ENCODE peak calls at places on chromosomes 2 and 18, in five cellular contexts. I, D, B, H and L are unnamed samples.

GRCh38 chr2:96556441-96557330 is 20.1 kb downstream of the ARID5A start:
- DNase-seq in I (peak; percentile 97), D (no peak), B (no peak), H (peak; percentile 87), L (no peak)

GRCh38 chr2:189698020-189698887 is 23.8 kb downstream of the ANKAR start:
- DNase-seq in I (peak; percentile 41), B (no peak), H (peak; percentile 48), D (peak; percentile 32), L (no peak)

GRCh38 chr18:29012364-29012763 is 835.4 kb upstream of the CDH2 start:
- DNase-seq in H (no peak), I (no peak), B (no peak), D (no peak), L (no peak)

GRCh38 chr18:59907172-59907571 is 7.4 kb downstream of the PMAIP1 start:
- DNase-seq in B (no peak), I (no peak), D (no peak), H (no peak), L (no peak)

GRCh38 chr2:187542123-187542522 is 12.1 kb downstream of the TFPI start:
- DNase-seq in I (no peak), D (no peak), H (no peak), B (no peak), L (no peak)

GRCh38 chr2:70467831-70468810 is 85.5 kb downstream of the TGFA start:
- DNase-seq in I (no peak), D (no peak), B (no peak), H (no peak), L (no peak)

GRCh38 chr2:223488814-223489213 is 113.3 kb downstream of the SCG2 start:
- DNase-seq in H (peak; percentile 70), I (no peak), D (no peak), B (no peak), L (no peak)

GRCh38 chr2:242075163-242075562 is 205.6 kb downstream of the RTP5 start:
- DNase-seq in D (no peak), I (peak; percentile 43), B (no peak), H (peak; percentile 28), L (no peak)

GRCh38 chr2:177604291-177605065 is 211.9 kb downstream of the AGPS start:
- DNase-seq in I (peak; percentile 53), H (peak; percentile 71), B (no peak), D (peak; percentile 28), L (no peak)

GRCh38 chr2:71597749-71598148 is 144.4 kb downstream of the DYSF start:
- DNase-seq in D (no peak), I (no peak), B (no peak), H (no peak), L (no peak)

GRCh38 chr2:205800804-205801203 is 118.5 kb downstream of the NRP2 start:
- DNase-seq in B (no peak), H (peak; percentile 99), D (peak; percentile 92), I (no peak), L (no peak)

GRCh38 chr18:374735-375168 is 106.9 kb upstream of the THOC1 start:
- DNase-seq in H (no peak), D (no peak), B (peak; percentile 18), I (no peak), L (no peak)

GRCh38 chr2:187081409-187081808 is 232.4 kb upstream of the ZSWIM2 start:
- DNase-seq in H (no peak), D (no peak), I (no peak), B (no peak), L (no peak)

GRCh38 chr2:38465789-38466127 is 88.7 kb upstream of the ATL2 start:
- DNase-seq in D (no peak), I (peak; percentile 54), H (peak; percentile 21), B (no peak), L (no peak)

GRCh38 chr2:183179156-183179555 is 54.9 kb downstream of the NUP35 start:
- DNase-seq in D (no peak), I (no peak), H (peak; percentile 45), B (no peak), L (no peak)

GRCh38 chr2:223870840-223871618 is 33.6 kb upstream of the AP1S3 start:
- DNase-seq in D (no peak), I (no peak), H (no peak), B (no peak), L (no peak)

GRCh38 chr2:193294371-193294770 is 1099.6 kb upstream of the TMEFF2 start:
- DNase-seq in D (no peak), H (no peak), B (no peak), I (no peak), L (no peak)

GRCh38 chr2:6828299-6828584 is 37.5 kb downstream of the CMPK2 start:
- DNase-seq in D (no peak), B (no peak), H (peak; percentile 54), I (peak; percentile 16), L (no peak)

GRCh38 chr2:218679119-218679518 is 7.2 kb downstream of the STK36 start:
- DNase-seq in I (no peak), H (peak; percentile 32), D (no peak), B (no peak), L (no peak)

GRCh38 chr2:25615395-25615794 is 58.0 kb downstream of the DTNB start:
- DNase-seq in D (no peak), I (no peak), B (no peak), H (no peak), L (no peak)

GRCh38 chr2:224206816-224207215 is 167.7 kb upstream of the SERPINE2 start:
- DNase-seq in H (no peak), D (no peak), B (no peak), I (no peak), L (no peak)

GRCh38 chr2:105574796-105575344 is 169.8 kb upstream of the NCK2 start:
- DNase-seq in B (no peak), D (no peak), H (no peak), I (no peak), L (no peak)

GRCh38 chr2:219638948-219639341 is 11.5 kb downstream of the SLC4A3 start:
- DNase-seq in B (no peak), H (no peak), D (no peak), I (no peak), L (no peak)

GRCh38 chr18:76557026-76557575 is 62.1 kb upstream of the ZNF516 start:
- DNase-seq in B (no peak), D (no peak), H (peak; percentile 76), I (no peak), L (no peak)

GRCh38 chr2:64212346-64212745 is 68.1 kb upstream of the PELI1 start:
- DNase-seq in D (no peak), I (no peak), B (no peak), H (peak; percentile 45), L (no peak)

GRCh38 chr2:9768388-9768787 is 74.9 kb upstream of the TAF1B start:
- DNase-seq in B (peak; percentile 5), I (no peak), D (no peak), H (no peak), L (no peak)

GRCh38 chr2:11573418-11574175 is 39.8 kb downstream of the GREB1 start:
- DNase-seq in D (peak; percentile 36), I (no peak), B (no peak), H (peak; percentile 58), L (no peak)

GRCh38 chr2:29923110-29923721 is 1.8 kb upstream of the ALK start:
- DNase-seq in B (peak; percentile 40), D (no peak), I (peak; percentile 42), H (peak; percentile 54), L (no peak)

GRCh38 chr2:98917031-98917459 is 19.0 kb downstream of the CRACDL start:
- DNase-seq in D (no peak), H (peak; percentile 84), I (peak; percentile 8), B (no peak), L (no peak)

GRCh38 chr2:238974510-238975166 is 126.8 kb downstream of the TWIST2 start:
- DNase-seq in D (peak; percentile 48), B (no peak), I (peak; percentile 22), H (peak; percentile 92), L (no peak)

GRCh38 chr18:63590966-63591695 is 4.0 kb downstream of the SERPINB13 start:
- DNase-seq in H (no peak), I (no peak), B (no peak), D (no peak), L (no peak)

GRCh38 chr18:40006553-40007073 is 1948.4 kb upstream of the PIK3C3 start:
- DNase-seq in B (no peak), I (no peak), H (no peak), D (no peak), L (no peak)

GRCh38 chr18:24683965-24684364 is 223.5 kb downstream of the HRH4 start:
- DNase-seq in B (no peak), D (no peak), H (no peak), I (peak; percentile 23), L (no peak)

GRCh38 chr2:72579595-72580180 is 246.1 kb downstream of the EXOC6B start:
- DNase-seq in I (peak; percentile 26), D (no peak), H (peak; percentile 64), B (no peak), L (no peak)

GRCh38 chr2:224421065-224421464 is 19.2 kb upstream of the FAM124B start:
- DNase-seq in I (no peak), D (no peak), H (no peak), B (no peak), L (no peak)

GRCh38 chr18:49001587-49001986 is 50.8 kb upstream of the SMAD7 start:
- DNase-seq in B (no peak), I (no peak), D (no peak), H (no peak), L (no peak)

GRCh38 chr18:49002045-49002444 is 51.3 kb upstream of the SMAD7 start:
- DNase-seq in D (no peak), H (no peak), B (no peak), I (no peak), L (no peak)

GRCh38 chr18:49002881-49003280 is 52.1 kb upstream of the SMAD7 start:
- DNase-seq in H (no peak), I (no peak), B (no peak), D (no peak), L (no peak)

GRCh38 chr18:48999569-48999968 is 48.8 kb upstream of the SMAD7 start:
- DNase-seq in B (no peak), D (no peak), H (no peak), I (no peak), L (no peak)

GRCh38 chr18:49001111-49001510 is 50.3 kb upstream of the SMAD7 start:
- DNase-seq in H (no peak), D (no peak), I (no peak), B (no peak), L (no peak)
- H3K27ac ChIP-seq in H (no peak overlapping the region), D (no peak overlapping the region), I (no peak overlapping the region), B (no peak overlapping the region), L (no peak overlapping the region)

GRCh38 chr2:196914867-196915465 is 11.5 kb downstream of the PGAP1 start:
- DNase-seq in H (no peak), D (no peak), B (no peak), I (no peak), L (no peak)
- TF ChIP-seq POLR2A in H (no peak), D (no peak), B (no peak), I (no peak), L (no peak)

GRCh38 chr2:42211291-42211690 is 42.1 kb downstream of the EML4 start:
- DNase-seq in I (no peak), H (no peak), B (no peak), D (no peak), L (no peak)
- H3K4me1 ChIP-seq in I (no peaks in the 10 kb centered on the region), H (peaks cover 8% of the 10 kb centered on the region), B (no peaks in the 10 kb centered on the region), D (peaks cover under 1% of the 10 kb centered on the region), L (no peaks in the 10 kb centered on the region)

DNA sequence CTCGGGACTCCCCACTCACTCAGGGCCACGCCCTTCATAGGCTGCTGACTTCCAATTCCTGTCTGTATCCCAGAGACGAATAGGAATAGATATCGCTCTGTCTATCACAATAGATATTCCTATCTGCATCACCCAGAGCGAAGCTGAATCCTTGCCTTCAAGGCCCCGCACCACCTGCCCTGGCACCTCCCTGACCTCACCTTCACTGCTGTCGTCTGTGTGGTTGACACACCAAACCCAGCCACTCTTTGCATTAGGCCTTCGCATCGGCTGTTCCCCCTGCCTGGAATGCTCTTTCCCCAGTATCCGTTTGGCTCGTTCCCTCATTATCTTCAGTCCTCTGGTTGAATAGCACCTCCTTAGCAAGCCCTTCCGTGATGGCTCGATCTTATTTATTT is 43.5 kb downstream of the ATOH8 start:
- DNase-seq in B (no peak), D (no peak), H (no peak), I (no peak), L (no peak)
- H3K27ac ChIP-seq in B (peak overlapping the region; percentile 92), D (no peak overlapping the region), H (no peak overlapping the region), I (no peak overlapping the region), L (no peak overlapping the region)